ENCODE peak calls at places on chromosomes 12 and 14, in four cellular contexts. N is effector memory CD4-positive, alpha-beta T cell; K is activated T-helper 1 cell treated with Interleukin-2 at 50 U/mL for 16 hours; O is choroid plexus epithelial cell. S is an unnamed sample.

GRCh38 chr12:67068204-67068731 is 200.9 kb upstream of the CAND1 start:
- DNase-seq in N (no peak), K (no peak), O (no peak), S (no peak)

GRCh38 chr12:130556486-130557055 is 159.5 kb downstream of the RIMBP2 start:
- DNase-seq in N (no peak), K (no peak), O (no peak), S (no peak)

GRCh38 chr12:52307836-52308806 is 13.1 kb downstream of the KRT83 start:
- DNase-seq in N (no peak), K (no peak), O (peak), S (peak)

GRCh38 chr14:62445570-62445969 is 599.7 kb downstream of the KCNH5 start:
- DNase-seq in N (no peak), K (no peak), O (no peak), S (no peak)

GRCh38 chr12:96912943-96913342 is 5.9 kb downstream of the NEDD1 start:
- DNase-seq in N (no peak), K (no peak), O (no peak), S (no peak)

GRCh38 chr14:71621276-71621675 is 311.0 kb upstream of the RGS6 start:
- DNase-seq in N (no peak), K (no peak), O (peak), S (no peak)

GRCh38 chr12:50556273-50556672 is 51.5 kb downstream of the DIP2B start:
- DNase-seq in N (no peak), K (no peak), O (no peak), S (no peak)

GRCh38 chr14:39841088-39841487 is 408.9 kb upstream of the FBXO33 start:
- DNase-seq in N (no peak), K (no peak), O (no peak), S (no peak)

GRCh38 chr14:105168496-105168978 is at the start of gene JAG2:
- DNase-seq in N (peak), K (peak), O (peak), S (peak)

GRCh38 chr14:73662439-73663056 is 17.8 kb downstream of the DNAL1 start:
- DNase-seq in N (no peak), K (no peak), O (peak), S (no peak)

GRCh38 chr12:57894577-57895292 is 46.6 kb upstream of the ATP23 start:
- DNase-seq in N (no peak), K (no peak), O (no peak), S (no peak)

GRCh38 chr14:76778546-76779215 is 17.4 kb downstream of the VASH1 start:
- DNase-seq in N (no peak), K (no peak), O (no peak), S (no peak)

GRCh38 chr14:36151335-36151734 is 25.2 kb downstream of the PTCSC3 start:
- DNase-seq in N (no peak), K (no peak), O (no peak), S (no peak)

S was measured in upper lobe of right lung.